ENCODE peak calls at places on chromosomes 12 and 14, in ten cellular contexts. N is GM10248; Y is HFF-Myc; J is C1 segment of cervical spinal cord; Z is GM13977; H is AG10803; P is spleen; K is neural progenitor cell; V is stimulated activated CD8-positive, alpha-beta memory T cell treated with anti-CD3 and anti-CD28 coated beads, Interleukin-7, amount 100 ng/mL, for 48 hours; B is endothelial cell. F is an unnamed sample.

GRCh38 chr12:130236421-130236820 is 74.2 kb downstream of the FZD10 start:
- DNase-seq in B (no peak), H (no peak), J (no peak), Z (no peak), P (no peak), N (no peak), V (no peak), K (no peak), Y (no peak), F (no peak)

GRCh38 chr14:21965042-21965441 is 291.4 kb upstream of the OR4E1 start:
- DNase-seq in B (no peak), V (no peak), P (no peak), Z (no peak), H (no peak), N (no peak), Y (no peak), J (no peak), K (no peak), F (no peak)

GRCh38 chr12:112188130-112188830 is 62.9 kb downstream of the TRAFD1 start:
- DNase-seq in J (no peak), Z (no peak), K (no peak), V (no peak), P (no peak), Y (no peak), B (no peak), N (no peak), H (no peak), F (no peak)

GRCh38 chr14:33794791-33795300 is 156.0 kb downstream of the EGLN3 start:
- DNase-seq in H (peak), Y (no peak), V (no peak), P (no peak), Z (no peak), N (no peak), B (no peak), J (no peak), K (no peak), F (no peak)

GRCh38 chr14:75170797-75171196 is 5.6 kb downstream of the TMED10 start:
- DNase-seq in Z (no peak), B (no peak), K (no peak), P (no peak), V (no peak), J (no peak), N (no peak), H (no peak), Y (no peak), F (no peak)

GRCh38 chr12:53844989-53845836 is 93.4 kb upstream of the HOXC13 start:
- DNase-seq in N (no peak), V (no peak), K (no peak), J (no peak), Y (no peak), H (peak), B (no peak), P (no peak), Z (no peak), F (peak)

GRCh38 chr12:132302466-132303358 is 26.7 kb downstream of the GALNT9 start:
- DNase-seq in Z (no peak), J (no peak), P (peak), B (no peak), H (no peak), K (no peak), Y (no peak), V (no peak), N (no peak), F (no peak)

GRCh38 chr12:99119943-99120342 is 474.9 kb downstream of the APAF1 start:
- DNase-seq in B (no peak), H (no peak), P (no peak), J (no peak), Y (no peak), N (no peak), Z (no peak), K (no peak), V (no peak), F (no peak)

GRCh38 chr12:25792031-25792430 is 166.5 kb upstream of the RASSF8 start:
- DNase-seq in Y (no peak), J (no peak), V (no peak), K (no peak), Z (no peak), N (no peak), H (no peak), P (no peak), B (no peak), F (no peak)

GRCh38 chr14:101233391-101233790 is 327.9 kb upstream of the DIO3 start:
- DNase-seq in Z (no peak), K (no peak), Y (no peak), J (no peak), N (no peak), B (no peak), P (no peak), H (no peak), V (no peak), F (no peak)

GRCh38 chr14:32611752-32612151 is 282.7 kb downstream of the AKAP6 start:
- DNase-seq in H (peak), N (no peak), J (no peak), Y (no peak), P (no peak), K (no peak), V (no peak), Z (no peak), B (no peak), F (peak)

GRCh38 chr14:64423987-64424386 is 35.8 kb downstream of the MTHFD1 start:
- DNase-seq in Z (no peak), V (no peak), P (no peak), K (no peak), B (no peak), H (no peak), N (no peak), J (no peak), Y (no peak), F (no peak)

GRCh38 chr12:31234053-31234835 is 91.7 kb downstream of the SINHCAF start:
- DNase-seq in V (no peak), J (no peak), P (no peak), H (peak), N (no peak), K (no peak), B (no peak), Y (no peak), Z (no peak), F (peak)

GRCh38 chr12:93050026-93050747 is 121.1 kb upstream of the EEA1 start:
- DNase-seq in P (no peak), B (no peak), Y (no peak), K (no peak), V (no peak), H (peak), Z (no peak), N (no peak), J (no peak), F (peak)

GRCh38 chr12:19546027-19546426 is 106.7 kb downstream of the AEBP2 start:
- DNase-seq in H (peak), K (no peak), J (no peak), Y (no peak), B (no peak), Z (no peak), N (no peak), P (no peak), V (no peak), F (no peak)

GRCh38 chr14:64818151-64818550 is 61.6 kb downstream of the SPTB start:
- DNase-seq in H (no peak), Z (no peak), P (no peak), N (no peak), K (no peak), V (no peak), B (no peak), Y (no peak), J (no peak), F (no peak)

GRCh38 chr12:127149226-127149964 is 1117.6 kb upstream of the TMEM132C start:
- DNase-seq in Z (no peak), Y (no peak), J (no peak), B (no peak), P (no peak), N (no peak), H (peak), K (no peak), V (no peak), F (peak)

GRCh38 chr14:63853831-63854293 is 1.1 kb downstream of the SYNE2 start:
- DNase-seq in Z (peak), B (peak), K (peak), N (peak), H (peak), J (no peak), V (no peak), Y (no peak), P (peak), F (peak)

GRCh38 chr14:91841065-91841464 is 26.3 kb downstream of the TC2N start:
- DNase-seq in J (no peak), V (no peak), Z (no peak), B (no peak), P (no peak), H (no peak), N (no peak), Y (no peak), K (no peak), F (no peak)

GRCh38 chr12:32032205-32032810 is 73.1 kb downstream of the RESF1 start:
- DNase-seq in K (no peak), H (peak), J (no peak), Y (peak), B (no peak), Z (no peak), P (no peak), N (no peak), V (no peak), F (peak)

GRCh38 chr12:70722584-70723343 is 85.5 kb upstream of the PTPRB start:
- DNase-seq in Z (no peak), K (no peak), V (no peak), H (peak), Y (no peak), J (no peak), B (peak), P (no peak), N (no peak), F (no peak)

GRCh38 chr14:85221832-85222231 is 308.1 kb upstream of the FLRT2 start:
- DNase-seq in K (no peak), P (no peak), J (no peak), N (no peak), V (no peak), B (no peak), Z (no peak), H (no peak), Y (no peak), F (no peak)

GRCh38 chr12:76698966-76699365 is 64.9 kb upstream of the ZDHHC17 start:
- DNase-seq in Y (no peak), H (no peak), J (no peak), N (no peak), Z (no peak), V (no peak), P (no peak), B (no peak), K (peak), F (no peak)